ENCODE peak calls at places on chromosomes 2 and 18, in five cellular contexts. One of them, this sample, is unnamed.

GRCh38 chr2:210623506-210623905 is 67.1 kb downstream of the CPS1 start:
- DNase-seq in progenitor cell of endocrine pancreas: no peak
- DNase-seq in natural killer cell: no peak
- DNase-seq in fibroblast of pulmonary artery: no peak
- DNase-seq in sigmoid colon: no peak
- DNase-seq in this sample: no peak

GRCh38 chr2:146734042-146734715 is 1110.7 kb upstream of the ACVR2A start:
- DNase-seq in progenitor cell of endocrine pancreas: no peak
- DNase-seq in natural killer cell: no peak
- DNase-seq in fibroblast of pulmonary artery: peak
- DNase-seq in sigmoid colon: no peak
- DNase-seq in this sample: peak

GRCh38 chr2:64268330-64268729 is 124.1 kb upstream of the PELI1 start:
- DNase-seq in progenitor cell of endocrine pancreas: no peak
- DNase-seq in natural killer cell: no peak
- DNase-seq in fibroblast of pulmonary artery: peak
- DNase-seq in sigmoid colon: no peak
- DNase-seq in this sample: peak

GRCh38 chr2:65024149-65024829 is 31.9 kb upstream of the CEP68 start:
- DNase-seq in progenitor cell of endocrine pancreas: no peak
- DNase-seq in natural killer cell: no peak
- DNase-seq in fibroblast of pulmonary artery: peak
- DNase-seq in sigmoid colon: no peak
- DNase-seq in this sample: peak

GRCh38 chr2:187169108-187169713 is 278.8 kb downstream of the CALCRL start:
- DNase-seq in progenitor cell of endocrine pancreas: no peak
- DNase-seq in natural killer cell: no peak
- DNase-seq in fibroblast of pulmonary artery: peak
- DNase-seq in sigmoid colon: no peak
- DNase-seq in this sample: no peak

GRCh38 chr2:24546668-24547067 is 55.6 kb downstream of the NCOA1 start:
- DNase-seq in progenitor cell of endocrine pancreas: no peak
- DNase-seq in natural killer cell: no peak
- DNase-seq in fibroblast of pulmonary artery: no peak
- DNase-seq in sigmoid colon: no peak
- DNase-seq in this sample: no peak

GRCh38 chr2:160576054-160576499 is 82.5 kb upstream of the RBMS1 start:
- DNase-seq in progenitor cell of endocrine pancreas: no peak
- DNase-seq in natural killer cell: no peak
- DNase-seq in fibroblast of pulmonary artery: peak
- DNase-seq in sigmoid colon: no peak
- DNase-seq in this sample: no peak

GRCh38 chr2:224027070-224027469 is 12.0 kb downstream of the SERPINE2 start:
- DNase-seq in progenitor cell of endocrine pancreas: no peak
- DNase-seq in natural killer cell: no peak
- DNase-seq in fibroblast of pulmonary artery: no peak
- DNase-seq in sigmoid colon: no peak
- DNase-seq in this sample: no peak

GRCh38 chr18:26439537-26439936 is 108.8 kb downstream of the KCTD1 start:
- DNase-seq in progenitor cell of endocrine pancreas: no peak
- DNase-seq in natural killer cell: no peak
- DNase-seq in fibroblast of pulmonary artery: no peak
- DNase-seq in sigmoid colon: no peak
- DNase-seq in this sample: no peak

GRCh38 chr2:13005761-13006336 is 289.1 kb downstream of the TRIB2 start:
- DNase-seq in progenitor cell of endocrine pancreas: no peak
- DNase-seq in natural killer cell: no peak
- DNase-seq in fibroblast of pulmonary artery: peak
- DNase-seq in sigmoid colon: no peak
- DNase-seq in this sample: no peak

GRCh38 chr2:100764430-100764829 is 55.5 kb upstream of the NPAS2 start:
- DNase-seq in progenitor cell of endocrine pancreas: no peak
- DNase-seq in natural killer cell: no peak
- DNase-seq in fibroblast of pulmonary artery: no peak
- DNase-seq in sigmoid colon: no peak
- DNase-seq in this sample: no peak

GRCh38 chr2:64586883-64587481 is 62.9 kb downstream of the AFTPH start:
- DNase-seq in progenitor cell of endocrine pancreas: no peak
- DNase-seq in natural killer cell: no peak
- DNase-seq in fibroblast of pulmonary artery: peak
- DNase-seq in sigmoid colon: no peak
- DNase-seq in this sample: peak

GRCh38 chr2:41750829-41751228 is 297.0 kb upstream of the PKDCC start:
- DNase-seq in progenitor cell of endocrine pancreas: no peak
- DNase-seq in natural killer cell: no peak
- DNase-seq in fibroblast of pulmonary artery: no peak
- DNase-seq in sigmoid colon: no peak
- DNase-seq in this sample: no peak

GRCh38 chr2:112623913-112624777 is 21.6 kb upstream of the SLC20A1 start:
- DNase-seq in progenitor cell of endocrine pancreas: no peak
- DNase-seq in natural killer cell: peak
- DNase-seq in fibroblast of pulmonary artery: peak
- DNase-seq in sigmoid colon: peak
- DNase-seq in this sample: peak

GRCh38 chr2:195363496-195363895 is 293.5 kb upstream of the SLC39A10 start:
- DNase-seq in progenitor cell of endocrine pancreas: no peak
- DNase-seq in natural killer cell: no peak
- DNase-seq in fibroblast of pulmonary artery: peak
- DNase-seq in sigmoid colon: no peak
- DNase-seq in this sample: peak

GRCh38 chr2:54614815-54615214 is 108.6 kb upstream of the EML6 start:
- DNase-seq in progenitor cell of endocrine pancreas: no peak
- DNase-seq in natural killer cell: no peak
- DNase-seq in fibroblast of pulmonary artery: no peak
- DNase-seq in sigmoid colon: no peak
- DNase-seq in this sample: no peak

GRCh38 chr2:215439980-215440512 is 4.2 kb upstream of the FN1 start:
- DNase-seq in progenitor cell of endocrine pancreas: no peak
- DNase-seq in natural killer cell: no peak
- DNase-seq in fibroblast of pulmonary artery: no peak
- DNase-seq in sigmoid colon: no peak
- DNase-seq in this sample: no peak

GRCh38 chr2:72204156-72204781 is 56.6 kb upstream of the CYP26B1 start:
- DNase-seq in progenitor cell of endocrine pancreas: no peak
- DNase-seq in natural killer cell: no peak
- DNase-seq in fibroblast of pulmonary artery: peak
- DNase-seq in sigmoid colon: no peak
- DNase-seq in this sample: no peak

GRCh38 chr2:236209996-236210395 is 41.8 kb upstream of the GBX2 start:
- DNase-seq in progenitor cell of endocrine pancreas: no peak
- DNase-seq in natural killer cell: no peak
- DNase-seq in fibroblast of pulmonary artery: no peak
- DNase-seq in sigmoid colon: no peak
- DNase-seq in this sample: no peak

GRCh38 chr2:224819075-224819474 is 102.9 kb upstream of the CCDC195 start:
- DNase-seq in progenitor cell of endocrine pancreas: no peak
- DNase-seq in natural killer cell: no peak
- DNase-seq in fibroblast of pulmonary artery: no peak
- DNase-seq in sigmoid colon: no peak
- DNase-seq in this sample: no peak

GRCh38 chr2:127410871-127411396 is 7.3 kb upstream of the PROC start:
- DNase-seq in progenitor cell of endocrine pancreas: no peak
- DNase-seq in natural killer cell: no peak
- DNase-seq in fibroblast of pulmonary artery: peak
- DNase-seq in sigmoid colon: no peak
- DNase-seq in this sample: no peak

GRCh38 chr2:46922049-46922448 is 6.4 kb upstream of the MCFD2 start:
- DNase-seq in progenitor cell of endocrine pancreas: no peak
- DNase-seq in natural killer cell: no peak
- DNase-seq in fibroblast of pulmonary artery: peak
- DNase-seq in sigmoid colon: no peak
- DNase-seq in this sample: no peak

GRCh38 chr2:10982931-10983701 is 71.4 kb downstream of the KCNF1 start:
- DNase-seq in progenitor cell of endocrine pancreas: no peak
- DNase-seq in natural killer cell: no peak
- DNase-seq in fibroblast of pulmonary artery: peak
- DNase-seq in sigmoid colon: peak
- DNase-seq in this sample: no peak

GRCh38 chr2:156326488-156326887 is 6.0 kb downstream of the NR4A2 start:
- DNase-seq in progenitor cell of endocrine pancreas: no peak
- DNase-seq in natural killer cell: no peak
- DNase-seq in fibroblast of pulmonary artery: no peak
- DNase-seq in sigmoid colon: no peak
- DNase-seq in this sample: no peak
- TF ChIP-seq CTCF in progenitor cell of endocrine pancreas: no peak
- TF ChIP-seq CTCF in natural killer cell: no peak
- TF ChIP-seq CTCF in fibroblast of pulmonary artery: no peak
- TF ChIP-seq CTCF in sigmoid colon: no peak
- TF ChIP-seq CTCF in this sample: no peak

DNA sequence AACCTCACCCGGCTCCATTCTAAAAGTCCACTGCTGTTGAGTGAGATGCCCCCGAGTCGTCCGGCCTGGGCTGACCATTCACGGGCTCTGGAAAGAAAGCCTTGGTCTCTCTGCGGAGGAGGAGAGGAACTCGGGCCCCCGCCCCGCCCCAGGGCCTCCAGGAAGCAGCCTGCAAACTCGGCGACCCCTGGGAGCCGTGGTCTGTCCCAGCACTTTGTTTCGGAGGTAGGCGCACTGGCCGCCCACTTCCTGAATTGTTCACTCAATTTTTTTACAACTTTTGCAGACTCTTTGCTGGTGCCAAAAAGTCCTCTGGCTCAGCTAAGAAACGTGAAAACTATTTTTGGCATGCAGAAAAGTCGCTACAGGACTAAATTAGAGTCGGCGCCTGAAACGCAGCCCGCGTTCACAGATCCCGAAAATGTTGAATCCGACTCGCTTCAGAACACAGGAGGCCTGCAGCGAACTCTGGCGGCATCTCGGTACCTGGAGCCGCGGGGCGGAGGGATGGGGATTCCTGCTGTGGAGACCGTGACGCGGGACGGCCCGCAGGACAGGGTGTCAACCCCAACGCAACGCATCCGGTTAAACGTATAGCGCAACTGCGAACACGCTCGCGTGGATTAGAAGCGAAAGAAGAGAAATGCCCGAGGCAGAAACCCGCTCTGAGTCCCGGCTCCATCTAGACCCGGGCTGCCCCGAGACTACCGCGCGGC is 1.5 kb downstream of the PXDN start:
- DNase-seq in progenitor cell of endocrine pancreas: peak
- DNase-seq in natural killer cell: no peak
- DNase-seq in fibroblast of pulmonary artery: peak
- DNase-seq in sigmoid colon: peak
- DNase-seq in this sample: peak
- TF ChIP-seq CTCF in progenitor cell of endocrine pancreas: peak
- TF ChIP-seq CTCF in natural killer cell: no peak
- TF ChIP-seq CTCF in fibroblast of pulmonary artery: peak
- TF ChIP-seq CTCF in sigmoid colon: no peak
- TF ChIP-seq CTCF in this sample: peak

DNA sequence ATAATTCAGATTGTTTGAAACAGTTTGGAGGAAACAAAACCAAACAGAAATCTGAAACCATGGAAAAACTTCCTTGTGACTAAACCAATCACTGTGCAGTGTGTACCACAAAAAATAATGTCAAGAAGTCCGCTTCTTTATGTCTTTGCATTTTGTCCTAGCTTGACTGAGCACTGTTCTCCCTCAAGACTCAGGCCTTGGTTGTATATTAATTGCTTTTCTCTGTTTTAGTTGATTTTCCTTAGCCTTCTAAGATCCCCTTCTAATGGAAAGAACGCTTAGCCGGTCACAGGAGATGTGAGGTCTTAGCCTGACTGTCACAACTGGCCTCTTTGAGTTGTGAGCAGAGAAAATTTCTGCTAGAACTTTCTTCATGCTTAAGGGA is 56.6 kb downstream of the LCLAT1 start:
- DNase-seq in progenitor cell of endocrine pancreas: no peak
- DNase-seq in natural killer cell: no peak
- DNase-seq in fibroblast of pulmonary artery: no peak
- DNase-seq in sigmoid colon: no peak
- DNase-seq in this sample: no peak
- TF ChIP-seq CTCF in progenitor cell of endocrine pancreas: no peak
- TF ChIP-seq CTCF in natural killer cell: no peak
- TF ChIP-seq CTCF in fibroblast of pulmonary artery: no peak
- TF ChIP-seq CTCF in sigmoid colon: no peak
- TF ChIP-seq CTCF in this sample: no peak

GRCh38 chr2:42929577-42929984 is 137.2 kb upstream of the HAAO start:
- DNase-seq in progenitor cell of endocrine pancreas: no peak
- DNase-seq in natural killer cell: no peak
- DNase-seq in fibroblast of pulmonary artery: no peak
- DNase-seq in sigmoid colon: no peak
- DNase-seq in this sample: no peak

GRCh38 chr2:42929985-42930581 is 137.7 kb upstream of the HAAO start:
- DNase-seq in progenitor cell of endocrine pancreas: no peak
- DNase-seq in natural killer cell: no peak
- DNase-seq in fibroblast of pulmonary artery: peak
- DNase-seq in sigmoid colon: no peak
- DNase-seq in this sample: no peak

GRCh38 chr2:42932271-42933151 is 140.1 kb upstream of the HAAO start:
- DNase-seq in progenitor cell of endocrine pancreas: no peak
- DNase-seq in natural killer cell: no peak
- DNase-seq in fibroblast of pulmonary artery: no peak
- DNase-seq in sigmoid colon: no peak
- DNase-seq in this sample: no peak

GRCh38 chr2:42931818-42932195 is 139.4 kb upstream of the HAAO start:
- DNase-seq in progenitor cell of endocrine pancreas: no peak
- DNase-seq in natural killer cell: no peak
- DNase-seq in fibroblast of pulmonary artery: no peak
- DNase-seq in sigmoid colon: no peak
- DNase-seq in this sample: no peak

GRCh38 chr2:42931147-42931817 is 138.9 kb upstream of the HAAO start:
- DNase-seq in progenitor cell of endocrine pancreas: no peak
- DNase-seq in natural killer cell: no peak
- DNase-seq in fibroblast of pulmonary artery: no peak
- DNase-seq in sigmoid colon: no peak
- DNase-seq in this sample: no peak
- TF ChIP-seq CTCF in progenitor cell of endocrine pancreas: peak
- TF ChIP-seq CTCF in natural killer cell: no peak
- TF ChIP-seq CTCF in fibroblast of pulmonary artery: peak
- TF ChIP-seq CTCF in sigmoid colon: no peak
- TF ChIP-seq CTCF in this sample: no peak

GRCh38 chr2:98188351-98189046 is 101.5 kb downstream of the VWA3B start:
- DNase-seq in progenitor cell of endocrine pancreas: no peak
- DNase-seq in natural killer cell: no peak
- DNase-seq in fibroblast of pulmonary artery: no peak
- DNase-seq in sigmoid colon: no peak
- DNase-seq in this sample: peak
- TF ChIP-seq CTCF in progenitor cell of endocrine pancreas: no peak
- TF ChIP-seq CTCF in natural killer cell: no peak
- TF ChIP-seq CTCF in fibroblast of pulmonary artery: no peak
- TF ChIP-seq CTCF in sigmoid colon: no peak
- TF ChIP-seq CTCF in this sample: peak

This sample was measured in MCF 10A.